ENCODE peak calls at places on chromosomes 1 and 21, in ten cellular contexts. P, Q, V, I, W, C, F, H, B and Y are unnamed samples.
A peak's percentile ranks its signal among the peaks of the same experiment; 100 is the strongest.

GRCh38 chr1:31663622-31664452 is 19.2 kb upstream of the PEF1 start:
- DNase-seq in P (no peak), C (peak; percentile 68), H (peak; percentile 95), Q (peak; percentile 53), F (peak; percentile 47), B (no peak), V (peak; percentile 67), W (no peak), I (peak; percentile 52), Y (peak; percentile 37)

GRCh38 chr21:15363921-15364320 is 299.1 kb upstream of the NRIP1 start:
- DNase-seq in Q (peak; percentile 82), B (no peak), H (no peak), F (no peak), I (no peak), V (no peak), P (no peak), W (no peak), C (no peak), Y (no peak)

GRCh38 chr21:33492571-33492970 is 1.1 kb upstream of the DNAJC28 start:
- DNase-seq in C (no peak), F (no peak), Q (peak; percentile 89), V (no peak), H (no peak), I (no peak), B (no peak), W (no peak), P (no peak), Y (no peak)

GRCh38 chr1:154171222-154171583 is 16.3 kb upstream of the NUP210L start:
- DNase-seq in V (no peak), F (no peak), W (no peak), C (no peak), P (no peak), B (no peak), Q (no peak), H (no peak), I (no peak), Y (no peak)

GRCh38 chr1:6688001-6688400 is 13.6 kb downstream of the DNAJC11 start:
- DNase-seq in W (no peak), F (no peak), I (no peak), H (no peak), P (no peak), Q (peak; percentile 55), C (no peak), V (no peak), B (no peak), Y (no peak)

GRCh38 chr1:179773264-179773663 is 30.2 kb downstream of the FAM163A start:
- DNase-seq in W (no peak), Q (no peak), F (no peak), C (no peak), I (no peak), P (no peak), V (no peak), H (no peak), B (no peak), Y (no peak)

GRCh38 chr21:33655591-33656221 is 13.4 kb downstream of the ITSN1 start:
- DNase-seq in B (peak; percentile 63), V (peak; percentile 93), W (no peak), H (peak; percentile 20), Q (peak; percentile 90), P (no peak), F (no peak), I (no peak), C (no peak), Y (no peak)

GRCh38 chr1:19878637-19878985 is 3.6 kb upstream of the OTUD3 start:
- DNase-seq in I (no peak), W (no peak), B (no peak), P (no peak), V (no peak), C (no peak), Q (no peak), F (no peak), H (no peak), Y (no peak)

GRCh38 chr1:162561037-162561615 is 396 bp upstream of the UAP1 start:
- DNase-seq in B (peak; percentile 78), P (peak; percentile 98), Q (peak; percentile 97), W (peak; percentile 100), C (peak; percentile 99), F (peak; percentile 98), I (peak; percentile 98), H (peak; percentile 97), V (peak; percentile 100), Y (peak; percentile 96)

GRCh38 chr1:80468356-80468755 is 1332.4 kb upstream of the ADGRL2 start:
- DNase-seq in Q (no peak), F (no peak), B (no peak), V (no peak), W (no peak), P (no peak), C (no peak), I (no peak), H (no peak), Y (no peak)

GRCh38 chr1:147809236-147809635 is 48.8 kb upstream of the GJA5 start:
- DNase-seq in C (no peak), Q (no peak), H (no peak), V (no peak), W (no peak), F (no peak), P (no peak), B (no peak), I (no peak), Y (no peak)

GRCh38 chr1:8084913-8085312 is 58.8 kb upstream of the ERRFI1 start:
- DNase-seq in B (no peak), C (no peak), V (no peak), P (no peak), W (no peak), I (no peak), F (no peak), H (no peak), Q (no peak), Y (no peak)